ENCODE peak calls at places on chromosome 3, in six cellular contexts. S is HepG2, M is GM23338, G is neural progenitor cell, Z is fibroblast of lung, F is mammary epithelial cell. V is an unnamed sample.

GRCh38 chr3:5128861-5129260 is 6.8 kb downstream of the ARL8B start:
- DNase-seq in G (no peak), S (no peak), M (no peak), F (no peak), Z (no peak), V (no peak)

GRCh38 chr3:123229145-123229544 is 27.4 kb downstream of the SEC22A start:
- DNase-seq in F (peak; percentile 2), M (no peak), G (no peak), Z (peak; percentile 23), S (no peak), V (no peak)

GRCh38 chr3:414063-414462 is 217.5 kb downstream of the CHL1 start:
- DNase-seq in Z (peak; percentile 27), M (peak; percentile 52), G (peak; percentile 18), S (no peak), F (no peak), V (peak; percentile 3)

GRCh38 chr3:110562621-110563020 is 509.0 kb upstream of the NECTIN3 start:
- DNase-seq in S (no peak), F (peak; percentile 6), M (no peak), G (no peak), Z (no peak), V (peak; percentile 18)

GRCh38 chr3:138401834-138402233 is 32.6 kb upstream of the ESYT3 start:
- DNase-seq in S (no peak), Z (no peak), F (no peak), G (no peak), M (no peak), V (no peak)

GRCh38 chr3:31534036-31534435 is 1.3 kb downstream of the STT3B start:
- DNase-seq in F (peak; percentile 27), G (no peak), S (peak; percentile 43), M (no peak), Z (peak; percentile 37), V (peak; percentile 10)

GRCh38 chr3:188358787-188359493 is 205.0 kb downstream of the LPP start:
- DNase-seq in Z (no peak), G (no peak), M (no peak), F (no peak), S (no peak), V (no peak)

GRCh38 chr3:21041621-21042020 is 709.4 kb downstream of the ZNF385D start:
- DNase-seq in G (no peak), F (no peak), Z (peak; percentile 7), S (no peak), M (no peak), V (peak; percentile 3)

GRCh38 chr3:115999001-115999400 is 375.7 kb downstream of the GAP43 start:
- DNase-seq in G (no peak), M (no peak), F (no peak), S (no peak), Z (no peak), V (no peak)

GRCh38 chr3:27985369-27986035 is 255.9 kb upstream of the CMC1 start:
- DNase-seq in G (no peak), M (no peak), F (peak; percentile 29), Z (peak; percentile 11), S (no peak), V (no peak)

GRCh38 chr3:153293222-153293621 is 131.2 kb downstream of the RAP2B start:
- DNase-seq in F (peak; percentile 88), M (no peak), G (no peak), Z (peak; percentile 85), S (no peak), V (peak; percentile 58)

GRCh38 chr3:64225695-64226499 is 631 bp upstream of the PRICKLE2 start:
- DNase-seq in S (no peak), G (no peak), M (peak; percentile 44), F (peak; percentile 25), Z (peak; percentile 36), V (no peak)

GRCh38 chr3:128317101-128317697 is 149.5 kb downstream of the DNAJB8 start:
- DNase-seq in Z (no peak), G (no peak), S (no peak), F (no peak), M (no peak), V (no peak)

GRCh38 chr3:140577911-140578310 is 100.0 kb upstream of the TRIM42 start:
- DNase-seq in S (no peak), G (no peak), Z (no peak), F (no peak), M (no peak), V (no peak)

GRCh38 chr3:61571516-61572336 is 10.4 kb downstream of the PTPRG start:
- DNase-seq in S (no peak), G (no peak), M (peak; percentile 50), Z (peak; percentile 95), F (no peak), V (peak; percentile 95)

GRCh38 chr3:179745109-179745508 is 92.3 kb downstream of the USP13 start:
- DNase-seq in G (no peak), Z (no peak), S (no peak), F (no peak), M (no peak), V (no peak)

GRCh38 chr3:179750720-179751328 is 98.0 kb downstream of the USP13 start:
- DNase-seq in G (peak; percentile 46), F (no peak), S (peak; percentile 17), M (peak; percentile 59), Z (peak; percentile 38), V (peak; percentile 8)
- TF ChIP-seq CTCF in G (peak; percentile 61), F (peak; percentile 50), S (peak; percentile 58), M (peak; percentile 69), Z (peak; percentile 75), V (peak; percentile 71)

GRCh38 chr3:195197764-195198423 is 73.1 kb downstream of the XXYLT1 start:
- DNase-seq in S (no peak), M (no peak), G (no peak), F (peak; percentile 82), Z (peak; percentile 29), V (peak; percentile 83)

GRCh38 chr3:195196266-195196665 is 74.7 kb downstream of the XXYLT1 start:
- DNase-seq in Z (peak; percentile 49), S (no peak), M (no peak), G (no peak), F (peak; percentile 42), V (no peak)

GRCh38 chr3:195191580-195191979 is 79.4 kb downstream of the XXYLT1 start:
- DNase-seq in G (no peak), M (no peak), Z (no peak), S (no peak), F (no peak), V (no peak)

GRCh38 chr3:195195321-195196209 is 75.4 kb downstream of the XXYLT1 start:
- DNase-seq in S (no peak), G (peak; percentile 87), F (no peak), M (peak; percentile 78), Z (no peak), V (no peak)

GRCh38 chr3:195194559-195195161 is 76.3 kb downstream of the XXYLT1 start:
- DNase-seq in S (no peak), M (no peak), G (no peak), F (no peak), Z (no peak), V (no peak)
- H3K4me2 ChIP-seq in S (no peak overlapping the region), M (no peak overlapping the region), G (peak overlapping the region; percentile 23), F (no peak overlapping the region), Z (no peak overlapping the region), V (peak overlapping the region; percentile 72)

GRCh38 chr3:73046195-73046594 is 15.3 kb upstream of the EBLN2 start:
- DNase-seq in Z (no peak), F (no peak), M (peak; percentile 63), S (peak; percentile 10), G (no peak), V (no peak)
- H4K20me1 ChIP-seq in Z (peaks cover 5% of the 10 kb centered on the region), F (peaks cover 15% of the 10 kb centered on the region), M (peaks cover 54% of the 10 kb centered on the region), S (peaks cover 75% of the 10 kb centered on the region), G (peaks cover 100% of the 10 kb centered on the region), V (peaks cover 89% of the 10 kb centered on the region)

GRCh38 chr3:190990898-190991297 is 128.4 kb upstream of the GMNC start:
- DNase-seq in F (peak; percentile 1), S (no peak), M (no peak), Z (no peak), G (no peak), V (no peak)

GRCh38 chr3:190995156-190995555 is 132.7 kb upstream of the GMNC start:
- DNase-seq in Z (no peak), F (no peak), M (no peak), G (no peak), S (no peak), V (no peak)

GRCh38 chr3:190996376-190996775 is 133.9 kb upstream of the GMNC start:
- DNase-seq in F (no peak), S (no peak), Z (no peak), G (no peak), M (no peak), V (no peak)
- TF ChIP-seq CTCF in F (no peak), S (no peak), Z (no peak), G (no peak), M (no peak), V (no peak)

GRCh38 chr3:45968149-45968548 is 24.9 kb downstream of the CXCR6 start:
- DNase-seq in S (no peak), F (no peak), Z (no peak), M (no peak), G (no peak), V (no peak)

GRCh38 chr3:45968706-45969105 is 25.4 kb downstream of the CXCR6 start:
- DNase-seq in F (peak; percentile 35), S (no peak), M (no peak), Z (peak; percentile 55), G (no peak), V (peak; percentile 66)

GRCh38 chr3:45967724-45968123 is 24.5 kb downstream of the CXCR6 start:
- DNase-seq in M (no peak), G (no peak), S (no peak), F (no peak), Z (no peak), V (no peak)

GRCh38 chr3:45969152-45969551 is 25.9 kb downstream of the CXCR6 start:
- DNase-seq in S (no peak), Z (no peak), M (no peak), G (no peak), F (no peak), V (no peak)

GRCh38 chr3:45969953-45970352 is 25.7 kb downstream of the FYCO1 start:
- DNase-seq in G (no peak), Z (no peak), M (no peak), F (no peak), S (no peak), V (no peak)
- H3K4me2 ChIP-seq in G (no peak overlapping the region), Z (no peak overlapping the region), M (no peak overlapping the region), F (no peak overlapping the region), S (no peak overlapping the region), V (no peak overlapping the region)

GRCh38 chr3:66397745-66398144 is 103.1 kb downstream of the LRIG1 start:
- DNase-seq in M (no peak), S (no peak), G (no peak), Z (peak; percentile 64), F (no peak), V (peak; percentile 28)
- H4K20me1 ChIP-seq in M (peaks cover 20% of the 10 kb centered on the region), S (no peaks in the 10 kb centered on the region), G (peaks cover 86% of the 10 kb centered on the region), Z (no peaks in the 10 kb centered on the region), F (no peaks in the 10 kb centered on the region), V (no peaks in the 10 kb centered on the region)